ENCODE peak calls at places on chromosomes 13 and 19, in four cellular contexts. W, J, F and K are unnamed samples.

GRCh38 chr13:23848019-23848418 is 41.2 kb downstream of the MIPEP start:
- DNase-seq in W (no peak), F (no peak), J (no peak), K (no peak)

GRCh38 chr19:27774337-27774736 is 1438.6 kb downstream of the UQCRFS1 start:
- DNase-seq in F (no peak), J (no peak), W (no peak), K (no peak)

GRCh38 chr13:72430923-72431322 is 296.5 kb downstream of the MZT1 start:
- DNase-seq in J (no peak), W (no peak), F (no peak), K (no peak)

GRCh38 chr13:76036176-76036575 is 400.0 kb downstream of the LMO7 start:
- DNase-seq in F (no peak), J (no peak), W (no peak), K (no peak)

GRCh38 chr13:34078334-34078999 is 260.5 kb downstream of the RFC3 start:
- DNase-seq in F (no peak), J (no peak), W (no peak), K (no peak)

GRCh38 chr19:43329989-43330388 is 23.5 kb upstream of the CD177 start:
- DNase-seq in W (no peak), F (no peak), J (no peak), K (no peak)

GRCh38 chr19:3669616-3670257 is 30.5 kb downstream of the PIP5K1C start:
- DNase-seq in J (no peak), F (no peak), W (no peak), K (no peak)

GRCh38 chr19:13872695-13873389 is 4.1 kb upstream of the NANOS3 start:
- DNase-seq in W (no peak), F (no peak), J (no peak), K (no peak)

GRCh38 chr13:26326562-26326961 is 72.6 kb downstream of the CDK8 start:
- DNase-seq in J (no peak), F (no peak), W (no peak), K (no peak)

GRCh38 chr13:30128095-30128494 is 179.3 kb downstream of the KATNAL1 start:
- DNase-seq in F (no peak), J (no peak), W (no peak), K (no peak)

GRCh38 chr19:33201886-33202545 is 7.9 kb downstream of the LRP3 start:
- DNase-seq in J (no peak), W (no peak), F (no peak), K (no peak)

GRCh38 chr13:113140677-113141590 is 17.5 kb upstream of the PROZ start:
- DNase-seq in W (no peak), F (no peak), J (no peak), K (no peak)

GRCh38 chr19:29336425-29336824 is 123.5 kb upstream of the UQCRFS1 start:
- DNase-seq in F (no peak), J (no peak), W (no peak), K (no peak)

GRCh38 chr13:42369071-42369795 is 97.3 kb downstream of the AKAP11 start:
- DNase-seq in F (no peak), J (no peak), W (no peak), K (peak; percentile 53)

GRCh38 chr13:49540552-49540951 is 44.8 kb downstream of the PHF11 start:
- DNase-seq in W (no peak), F (no peak), J (no peak), K (peak; percentile 65)

GRCh38 chr19:3193256-3194062 is 7.7 kb downstream of the NCLN start:
- DNase-seq in J (no peak), W (no peak), F (no peak), K (no peak)

GRCh38 chr19:49431330-49431749 is 6.2 kb downstream of the GFY start:
- DNase-seq in J (no peak), W (no peak), F (peak; percentile 34), K (no peak)

GRCh38 chr13:85508683-85509329 is 290.4 kb downstream of the SLITRK6 start:
- DNase-seq in W (no peak), J (no peak), F (no peak), K (no peak)

GRCh38 chr13:95573226-95573625 is 20.7 kb downstream of the CLDN10 start:
- DNase-seq in J (no peak), W (no peak), F (peak; percentile 64), K (no peak)

GRCh38 chr19:12331211-12331941 is 2.1 kb downstream of the ZNF563 start:
- DNase-seq in J (no peak), F (no peak), W (peak; percentile 11), K (no peak)

GRCh38 chr19:4144666-4145261 is 8.7 kb upstream of the CREB3L3 start:
- DNase-seq in J (no peak), W (no peak), F (peak; percentile 36), K (no peak)

GRCh38 chr19:19820774-19821315 is 705 bp downstream of the ZNF506 start:
- DNase-seq in J (no peak), W (no peak), F (peak; percentile 1), K (no peak)

GRCh38 chr19:18290250-18291018 is 9.0 kb upstream of the JUND start:
- DNase-seq in W (peak; percentile 47), F (no peak), J (peak; percentile 60), K (no peak)

GRCh38 chr19:38691938-38692457 is 44.5 kb downstream of the ACTN4 start:
- DNase-seq in F (peak; percentile 62), J (no peak), W (no peak), K (no peak)

GRCh38 chr13:67383358-67383757 is 153.2 kb upstream of the PCDH9 start:
- DNase-seq in F (no peak), W (no peak), J (no peak), K (peak; percentile 9)

GRCh38 chr13:102799544-102800144 is 725 bp downstream of the BIVM start:
- DNase-seq in W (no peak), F (peak; percentile 13), J (no peak), K (no peak)

GRCh38 chr19:42286349-42287016 is 15.4 kb upstream of the PRR19 start:
- DNase-seq in J (no peak), F (no peak), W (no peak), K (no peak)

GRCh38 chr19:39590265-39590664 is 12.1 kb upstream of the LGALS13 start:
- DNase-seq in J (no peak), F (no peak), W (no peak), K (peak; percentile 12)

GRCh38 chr13:36543671-36544070 is 111.4 kb downstream of the CCNA1 start:
- DNase-seq in W (no peak), F (no peak), J (no peak), K (no peak)

GRCh38 chr19:47229674-47230121 is 1.3 kb downstream of the BBC3 start:
- DNase-seq in W (no peak), F (no peak), J (no peak), K (peak; percentile 37)

GRCh38 chr19:48689438-48689837 is 6.3 kb upstream of the FUT2 start:
- DNase-seq in J (no peak), F (no peak), W (no peak), K (no peak)

GRCh38 chr13:74110053-74110452 is 24.2 kb downstream of the KLF12 start:
- DNase-seq in J (no peak), F (no peak), W (no peak), K (no peak)

GRCh38 chr19:58515259-58515658 is 3.5 kb upstream of the SLC27A5 start:
- DNase-seq in J (no peak), F (no peak), W (no peak), K (no peak)
- H3K27ac ChIP-seq in J (no peak overlapping the region), F (peak overlapping the region; percentile 77), W (no peak overlapping the region), K (no peak overlapping the region)

GRCh38 chr13:38563739-38564138 is 123.1 kb upstream of the FREM2 start:
- DNase-seq in W (no peak), J (no peak), F (no peak), K (no peak)

GRCh38 chr13:38566526-38566925 is 120.4 kb upstream of the FREM2 start:
- DNase-seq in F (no peak), J (no peak), W (no peak), K (no peak)

GRCh38 chr13:38570706-38571105 is 116.2 kb upstream of the FREM2 start:
- DNase-seq in W (no peak), F (no peak), J (no peak), K (no peak)

GRCh38 chr13:38566023-38566422 is 120.9 kb upstream of the FREM2 start:
- DNase-seq in F (no peak), W (no peak), J (no peak), K (no peak)

DNA sequence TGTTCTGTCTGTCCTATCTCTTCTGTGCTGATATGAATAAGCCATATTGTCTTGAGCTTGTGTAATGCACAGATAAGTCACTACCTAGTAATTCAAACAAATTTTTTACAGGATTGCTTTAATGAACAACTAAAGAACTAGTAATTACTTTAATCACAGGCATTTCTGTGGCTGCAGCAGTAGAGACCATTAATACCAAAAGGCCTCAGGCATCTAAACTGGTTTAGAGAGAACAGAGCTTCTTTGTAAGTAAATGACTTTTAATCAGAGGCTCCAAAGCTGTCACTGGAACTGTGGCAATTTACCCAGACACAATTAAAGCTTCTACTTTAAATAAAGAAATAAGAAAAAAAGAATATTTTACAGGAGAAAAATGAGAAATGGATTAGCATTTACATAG is 122.1 kb upstream of the FREM2 start:
- DNase-seq in F (no peak), W (no peak), J (no peak), K (no peak)
- H3K27ac ChIP-seq in F (no peak overlapping the region), W (no peak overlapping the region), J (no peak overlapping the region), K (no peak overlapping the region)

DNA sequence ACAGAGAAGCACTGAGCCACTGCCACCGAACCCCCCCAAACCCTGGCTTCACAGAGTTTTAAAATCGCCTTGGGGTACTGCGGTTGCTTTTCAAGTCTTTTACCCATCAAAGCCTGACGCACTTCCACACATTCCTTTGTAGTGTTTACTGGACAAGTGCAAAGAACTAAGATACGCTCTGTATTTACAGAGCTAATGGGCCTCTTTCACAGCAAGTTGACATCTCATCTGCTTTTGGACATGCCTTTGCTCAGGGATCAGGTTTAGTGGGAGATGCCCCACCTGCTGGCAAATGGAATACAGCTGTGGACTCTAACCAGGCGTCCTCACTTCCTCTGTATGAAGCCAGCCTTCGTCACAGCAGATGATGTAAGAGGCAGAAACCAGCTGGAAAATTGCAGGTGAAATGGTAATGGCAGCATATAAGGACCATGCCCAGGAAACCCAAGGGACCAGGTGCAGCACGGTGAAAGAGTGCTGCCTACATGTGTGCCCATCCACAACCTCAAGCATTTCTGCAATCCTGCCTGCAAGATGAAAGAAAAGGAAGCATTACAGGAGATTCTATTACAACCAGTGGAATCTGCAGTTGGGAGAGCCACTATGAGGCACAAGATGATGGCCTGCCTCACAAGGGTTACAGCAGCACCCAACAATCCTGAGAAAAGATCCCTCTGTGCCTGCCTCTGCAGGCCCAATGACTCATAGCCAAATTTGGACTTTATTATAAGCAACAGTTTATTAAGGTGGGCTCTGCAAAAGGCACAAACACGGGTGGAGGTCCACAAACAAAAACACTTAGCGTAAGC is 34.7 kb downstream of the BRD4 start:
- DNase-seq in J (no peak), F (peak; percentile 79), W (no peak), K (no peak)
- H3K27ac ChIP-seq in J (no peak overlapping the region), F (peak overlapping the region; percentile 89), W (peak overlapping the region; percentile 25), K (no peak overlapping the region)

GRCh38 chr13:87923713-87924112 is 252.5 kb downstream of the SLITRK5 start:
- DNase-seq in W (no peak), F (no peak), J (no peak), K (no peak)

GRCh38 chr13:87925006-87925405 is 253.8 kb downstream of the SLITRK5 start:
- DNase-seq in W (no peak), F (no peak), J (no peak), K (no peak)

GRCh38 chr13:87919956-87920355 is 248.8 kb downstream of the SLITRK5 start:
- DNase-seq in F (no peak), W (no peak), J (no peak), K (no peak)
- H3K27ac ChIP-seq in F (no peak overlapping the region), W (no peak overlapping the region), J (no peak overlapping the region), K (no peak overlapping the region)

GRCh38 chr13:88704600-88705275 is 1033.6 kb downstream of the SLITRK5 start:
- DNase-seq in W (no peak), J (no peak), F (no peak), K (no peak)
- H3K27ac ChIP-seq in W (no peak overlapping the region), J (no peak overlapping the region), F (no peak overlapping the region), K (no peak overlapping the region)